ENCODE peak calls at places on chromosomes 13 and 19, in eight cellular contexts. G is body of pancreas; W is tibial artery; D is Peyer's patch; N is uterus; E is naive thymus-derived CD4-positive, alpha-beta T cell; R is cardiac muscle cell; I is heart right ventricle. V is an unnamed sample.

GRCh38 chr13:52615817-52616216 is 26.4 kb upstream of the HNRNPA1L2 start:
- DNase-seq in G (no peak), W (no peak), D (no peak), N (no peak), E (no peak), R (no peak), I (no peak), V (no peak)

GRCh38 chr19:47227347-47228167 is 3.4 kb downstream of the BBC3 start:
- DNase-seq in G (peak; percentile 90), W (peak; percentile 96), D (peak; percentile 90), N (peak; percentile 93), E (peak; percentile 40), R (peak; percentile 98), I (peak; percentile 94), V (peak; percentile 91)

GRCh38 chr13:100825551-100825950 is 151.0 kb upstream of the TMTC4 start:
- DNase-seq in G (no peak), W (no peak), D (no peak), N (no peak), E (no peak), R (no peak), I (no peak), V (no peak)

GRCh38 chr13:19052180-19052579 is 129.4 kb downstream of the TUBA3C start:
- DNase-seq in G (no peak), W (no peak), D (no peak), N (no peak), E (no peak), R (no peak), I (no peak), V (no peak)

GRCh38 chr13:27905650-27906049 is 14.2 kb upstream of the PDX1 start:
- DNase-seq in G (peak; percentile 58), W (no peak), D (no peak), N (no peak), E (no peak), R (no peak), I (no peak), V (no peak)

GRCh38 chr19:54169149-54169731 is 3.7 kb downstream of the TMC4 start:
- DNase-seq in G (no peak), W (no peak), D (peak; percentile 45), N (no peak), E (no peak), R (no peak), I (no peak), V (no peak)

GRCh38 chr19:44903216-44903601 is 2.4 kb upstream of the APOE start:
- DNase-seq in G (no peak), W (no peak), D (no peak), N (no peak), E (no peak), R (no peak), I (no peak), V (no peak)

GRCh38 chr19:2337329-2337707 is 8.8 kb downstream of the SPPL2B start:
- DNase-seq in G (peak; percentile 88), W (no peak), D (no peak), N (peak; percentile 41), E (no peak), R (peak; percentile 66), I (no peak), V (no peak)

GRCh38 chr13:37495046-37495445 is 103.5 kb downstream of the POSTN start:
- DNase-seq in G (no peak), W (no peak), D (no peak), N (no peak), E (no peak), R (no peak), I (no peak), V (no peak)

GRCh38 chr13:65940720-65941119 is 1289.4 kb downstream of the PCDH9 start:
- DNase-seq in G (no peak), W (no peak), D (no peak), N (no peak), E (no peak), R (no peak), I (peak; percentile 19), V (peak; percentile 47)

GRCh38 chr13:98032168-98032567 is 78.7 kb downstream of the IPO5 start:
- DNase-seq in G (no peak), W (no peak), D (no peak), N (no peak), E (no peak), R (no peak), I (no peak), V (no peak)

GRCh38 chr13:26539738-26540292 is 17.7 kb upstream of the WASF3 start:
- DNase-seq in G (no peak), W (no peak), D (no peak), N (no peak), E (no peak), R (no peak), I (no peak), V (no peak)

GRCh38 chr13:33182729-33183128 is 102.8 kb downstream of the STARD13 start:
- DNase-seq in G (peak; percentile 72), W (no peak), D (no peak), N (no peak), E (no peak), R (no peak), I (no peak), V (no peak)

GRCh38 chr13:33183431-33184130 is 102.0 kb downstream of the STARD13 start:
- DNase-seq in G (no peak), W (no peak), D (no peak), N (no peak), E (no peak), R (no peak), I (no peak), V (no peak)

GRCh38 chr13:33185853-33186252 is 99.7 kb downstream of the STARD13 start:
- DNase-seq in G (no peak), W (no peak), D (no peak), N (no peak), E (no peak), R (peak; percentile 35), I (no peak), V (no peak)

GRCh38 chr13:33184131-33184485 is 101.4 kb downstream of the STARD13 start:
- DNase-seq in G (no peak), W (no peak), D (no peak), N (no peak), E (no peak), R (no peak), I (no peak), V (no peak)

DNA sequence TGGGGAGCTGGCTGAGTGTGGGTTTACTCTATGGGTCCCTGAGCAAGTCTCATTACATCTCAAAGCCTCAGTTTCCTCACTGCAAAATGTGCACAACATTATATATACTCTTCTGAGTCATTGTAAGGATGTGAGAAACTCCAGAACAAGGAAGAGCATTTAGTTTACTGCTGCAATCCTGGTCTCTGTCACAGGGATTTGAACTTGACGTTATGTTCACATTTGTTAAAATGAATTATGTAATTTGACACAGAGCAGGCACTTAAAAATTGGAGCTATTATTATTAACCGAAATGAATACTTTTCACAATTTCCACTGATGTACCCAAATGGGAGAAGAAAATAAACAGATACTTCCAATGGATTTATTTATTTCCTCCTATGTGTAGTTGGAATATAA is 101.0 kb downstream of the STARD13 start:
- DNase-seq in G (no peak), W (no peak), D (no peak), N (no peak), E (no peak), R (no peak), I (no peak), V (no peak)
- H3K27ac ChIP-seq in G (peak overlapping the region; percentile 63), W (no peak overlapping the region), D (peak overlapping the region; percentile 23), N (no peak overlapping the region), E (no peak overlapping the region), R (no peak overlapping the region), I (peak overlapping the region; percentile 32), V (no peak overlapping the region)

GRCh38 chr13:24650157-24650556 is 30.1 kb upstream of the ATP12A start:
- DNase-seq in G (no peak), W (no peak), D (no peak), N (no peak), E (no peak), R (peak; percentile 65), I (no peak), V (no peak)
- H3K4me3 ChIP-seq in G (no peak overlapping the region), W (no peak overlapping the region), D (no peak overlapping the region), N (no peak overlapping the region), E (no peak overlapping the region), R (no peak overlapping the region), I (no peak overlapping the region), V (no peak overlapping the region)

DNA sequence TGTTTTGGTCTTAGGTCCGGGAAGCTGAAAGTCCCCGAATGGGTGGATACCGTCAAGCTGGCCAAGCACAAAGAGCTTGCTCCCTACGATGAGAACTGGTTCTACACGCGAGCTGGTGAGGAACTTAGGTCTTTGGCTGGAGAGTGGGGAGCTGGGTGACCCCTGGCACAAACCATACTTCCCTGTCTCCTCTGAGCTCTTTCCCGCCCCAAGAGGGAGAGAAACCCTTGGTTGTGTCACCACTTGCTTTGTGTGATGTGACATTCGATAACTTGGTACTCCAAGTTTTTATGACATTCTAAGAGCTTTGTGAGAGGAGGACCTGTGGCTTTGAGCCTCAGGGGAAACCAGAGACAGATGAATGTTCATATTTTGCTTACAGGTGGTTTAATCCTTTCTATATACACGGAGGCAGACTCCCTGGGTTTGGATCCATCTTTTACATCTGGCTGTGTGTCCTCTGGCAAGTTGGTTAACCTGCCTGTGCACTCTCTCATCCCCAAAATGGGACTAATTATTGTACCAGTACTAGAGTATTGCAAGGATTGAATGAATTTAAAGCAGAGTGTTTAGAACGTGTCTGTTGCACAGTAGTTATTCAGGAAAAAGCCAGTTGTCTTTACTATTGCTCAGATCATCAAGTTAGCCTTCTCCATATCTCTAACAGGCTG is 1.2 kb downstream of the RPS19 start:
- DNase-seq in G (no peak), W (no peak), D (no peak), N (no peak), E (no peak), R (no peak), I (no peak), V (no peak)
- H3K4me1 ChIP-seq in G (peaks cover 53% of the 10 kb centered on the region), W (peaks cover 38% of the 10 kb centered on the region), D (peaks cover 27% of the 10 kb centered on the region), N (peaks cover 27% of the 10 kb centered on the region), E (peaks cover 41% of the 10 kb centered on the region), R (peaks cover 10% of the 10 kb centered on the region), I (peaks cover 51% of the 10 kb centered on the region), V (peaks cover 16% of the 10 kb centered on the region)

GRCh38 chr13:63435668-63436275 is 2020.1 kb upstream of the PCDH20 start:
- DNase-seq in G (no peak), W (no peak), D (no peak), N (no peak), E (no peak), R (peak; percentile 97), I (no peak), V (no peak)
- H3K27ac ChIP-seq in G (no peak overlapping the region), W (no peak overlapping the region), D (no peak overlapping the region), N (no peak overlapping the region), E (no peak overlapping the region), R (no peak overlapping the region), I (no peak overlapping the region), V (no peak overlapping the region)

GRCh38 chr19:3585301-3586123 is at the start of gene GIPC3:
- DNase-seq in G (no peak), W (no peak), D (no peak), N (no peak), E (no peak), R (no peak), I (no peak), V (no peak)
- H3K4me3 ChIP-seq in G (no peak within 1 kb of the TSS), W (peak within 1 kb of the TSS; percentile 37), D (peak within 1 kb of the TSS; percentile 46), N (no peak within 1 kb of the TSS), E (peak within 1 kb of the TSS; percentile 54), R (peak within 1 kb of the TSS; percentile 14), I (peak within 1 kb of the TSS; percentile 62), V (peak within 1 kb of the TSS; percentile 55)

GRCh38 chr13:44301639-44302015 is 72.0 kb upstream of the SERP2 start:
- DNase-seq in G (no peak), W (no peak), D (no peak), N (no peak), E (no peak), R (no peak), I (no peak), V (no peak)
- H3K4me1 ChIP-seq in G (peaks cover 23% of the 10 kb centered on the region), W (peaks cover 71% of the 10 kb centered on the region), D (no peaks in the 10 kb centered on the region), N (peaks cover 14% of the 10 kb centered on the region), E (peaks cover 7% of the 10 kb centered on the region), R (peaks cover 28% of the 10 kb centered on the region), I (peaks cover 71% of the 10 kb centered on the region), V (peaks cover 37% of the 10 kb centered on the region)